ENCODE peak calls at places on chromosome 5, in nine cellular contexts. D is osteocyte, Z is endothelial cell, H is tibial nerve, X is IMR-90, M is HepG2, F is MCF 10A, O is K562, Q is fibroblast of pulmonary artery. P is an unnamed sample.

GRCh38 chr5:143435207-143435657 is 31.7 kb upstream of the NR3C1 start:
- DNase-seq in D (no peak), Z (no peak), H (no peak), X (peak; percentile 30), M (no peak), F (peak; percentile 38), O (no peak), Q (peak; percentile 8), P (peak; percentile 71)

GRCh38 chr5:78771260-78772240 is 123.0 kb upstream of the LHFPL2 start:
- DNase-seq in D (no peak), Z (peak; percentile 11), H (no peak), X (peak; percentile 25), M (no peak), F (no peak), O (peak; percentile 46), Q (peak; percentile 42), P (no peak)

GRCh38 chr5:123819818-123820217 is 307.8 kb downstream of the CSNK1G3 start:
- DNase-seq in D (no peak), Z (no peak), H (no peak), X (peak; percentile 93), M (peak; percentile 35), F (no peak), O (no peak), Q (peak; percentile 30), P (no peak)

GRCh38 chr5:110032386-110032785 is 342.7 kb downstream of the MAN2A1 start:
- DNase-seq in D (no peak), Z (no peak), H (no peak), X (no peak), M (no peak), F (no peak), O (no peak), Q (no peak), P (no peak)

GRCh38 chr5:81854915-81855314 is 104.0 kb upstream of the SSBP2 start:
- DNase-seq in D (no peak), Z (no peak), H (no peak), X (no peak), M (no peak), F (peak; percentile 28), O (peak; percentile 14), Q (no peak), P (no peak)

GRCh38 chr5:147539053-147539452 is 29.2 kb upstream of the DPYSL3 start:
- DNase-seq in D (no peak), Z (no peak), H (no peak), X (peak; percentile 46), M (no peak), F (peak; percentile 61), O (no peak), Q (peak; percentile 43), P (no peak)

GRCh38 chr5:62340392-62340791 is 34.4 kb downstream of the KIF2A start:
- DNase-seq in D (no peak), Z (no peak), H (no peak), X (peak; percentile 16), M (peak; percentile 39), F (peak; percentile 54), O (no peak), Q (peak; percentile 11), P (no peak)

GRCh38 chr5:43691893-43692292 is 88.9 kb downstream of the NNT start:
- DNase-seq in D (no peak), Z (no peak), H (no peak), X (no peak), M (no peak), F (no peak), O (no peak), Q (no peak), P (no peak)

GRCh38 chr5:168216989-168217388 is 74.5 kb upstream of the WWC1 start:
- DNase-seq in D (no peak), Z (no peak), H (no peak), X (no peak), M (no peak), F (no peak), O (no peak), Q (no peak), P (no peak)

GRCh38 chr5:33806736-33807442 is 84.9 kb downstream of the ADAMTS12 start:
- DNase-seq in D (peak; percentile 66), Z (no peak), H (no peak), X (peak; percentile 87), M (peak; percentile 2), F (peak; percentile 52), O (no peak), Q (peak; percentile 83), P (no peak)

DNA sequence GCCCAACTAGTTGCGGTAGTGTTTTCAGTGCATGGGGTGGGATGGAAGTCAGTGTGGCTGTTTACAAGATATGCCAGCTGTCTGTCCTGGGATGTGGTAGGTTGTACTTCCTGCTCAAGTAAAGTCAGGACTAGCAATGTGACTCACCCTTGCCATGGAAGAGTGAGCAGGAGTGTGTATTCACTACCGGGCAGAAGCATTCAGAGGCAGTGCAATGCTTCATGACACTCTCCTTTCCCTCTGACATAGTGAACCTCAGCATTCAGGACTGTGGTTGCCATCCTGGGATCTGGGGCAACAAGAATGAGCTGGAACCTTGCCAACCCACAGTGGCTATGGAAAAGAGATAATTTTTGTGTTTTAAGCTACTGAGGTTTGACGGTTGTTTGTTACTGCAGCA is 68.9 kb downstream of the BOD1 start:
- DNase-seq in D (no peak), Z (no peak), H (no peak), X (peak; percentile 44), M (no peak), F (peak; percentile 22), O (no peak), Q (peak; percentile 32), P (peak; percentile 55)
- TF ChIP-seq CTCF in D (no peak), Z (no peak), H (no peak), X (no peak), M (no peak), F (no peak), O (no peak), Q (no peak), P (no peak)

DNA sequence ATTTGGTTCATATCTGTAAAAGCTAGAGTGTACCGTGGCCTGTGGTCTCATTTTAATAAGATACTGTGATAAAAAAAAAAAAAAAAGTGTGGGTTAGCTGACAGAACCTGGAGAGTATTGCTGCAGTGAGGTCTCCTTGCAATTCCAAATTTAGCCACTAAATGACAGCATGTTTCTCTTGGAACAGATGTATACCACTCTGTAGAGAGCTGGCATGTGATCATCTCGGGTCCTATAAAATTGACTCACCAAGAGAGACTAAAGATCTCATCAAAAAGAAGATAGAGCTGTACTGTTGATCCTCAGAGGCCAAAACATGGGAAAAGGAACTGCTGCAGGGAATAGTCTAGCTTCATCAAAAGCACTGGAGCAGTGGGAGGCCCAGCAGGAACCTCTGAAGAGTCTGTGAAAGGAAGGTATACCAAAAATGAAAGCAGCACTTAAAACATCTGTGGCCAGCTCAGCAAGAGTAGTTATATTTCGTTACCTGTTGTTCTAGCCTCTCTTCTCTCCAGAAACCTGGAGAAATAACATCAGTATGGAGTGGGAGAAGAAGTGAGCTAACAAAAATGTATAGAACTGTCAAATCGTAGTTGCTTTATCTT is 826.8 kb downstream of the EFNA5 start:
- DNase-seq in D (no peak), Z (no peak), H (no peak), X (no peak), M (no peak), F (peak; percentile 32), O (no peak), Q (peak; percentile 33), P (no peak)
- TF ChIP-seq CTCF in D (peak; percentile 22), Z (peak; percentile 54), H (no peak), X (no peak), M (peak; percentile 4), F (peak; percentile 26), O (no peak), Q (peak; percentile 28), P (no peak)

DNA sequence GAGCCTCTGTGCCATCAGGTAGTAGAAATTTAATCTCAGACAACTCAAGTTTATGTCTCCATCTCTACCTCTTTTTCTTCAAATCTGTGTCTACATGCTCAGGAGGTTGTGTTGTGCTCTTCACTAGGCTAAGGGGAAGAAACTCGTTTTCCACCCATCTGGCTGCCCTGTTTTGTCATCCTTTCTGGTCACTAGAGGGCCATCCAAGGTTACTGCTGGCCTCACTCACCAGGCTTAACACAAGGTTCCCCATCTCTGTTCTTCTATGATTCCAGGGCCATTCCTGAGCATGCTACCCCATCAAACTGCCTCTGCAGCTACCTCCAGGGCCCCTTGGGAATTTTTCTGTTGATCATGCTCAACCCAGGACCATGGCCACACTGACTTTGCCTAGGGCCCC is 213.3 kb upstream of the FBXL7 start:
- DNase-seq in D (no peak), Z (no peak), H (no peak), X (no peak), M (no peak), F (no peak), O (no peak), Q (peak; percentile 39), P (no peak)
- TF ChIP-seq CTCF in D (peak; percentile 18), Z (no peak), H (peak; percentile 24), X (no peak), M (peak; percentile 41), F (no peak), O (no peak), Q (peak; percentile 40), P (no peak)

GRCh38 chr5:171454549-171454948 is 35.1 kb downstream of the FGF18 start:
- DNase-seq in D (no peak), Z (no peak), H (no peak), X (no peak), M (no peak), F (no peak), O (no peak), Q (no peak), P (no peak)
- TF ChIP-seq CTCF in D (no peak), Z (no peak), H (no peak), X (no peak), M (no peak), F (no peak), O (no peak), Q (no peak), P (no peak)

DNA sequence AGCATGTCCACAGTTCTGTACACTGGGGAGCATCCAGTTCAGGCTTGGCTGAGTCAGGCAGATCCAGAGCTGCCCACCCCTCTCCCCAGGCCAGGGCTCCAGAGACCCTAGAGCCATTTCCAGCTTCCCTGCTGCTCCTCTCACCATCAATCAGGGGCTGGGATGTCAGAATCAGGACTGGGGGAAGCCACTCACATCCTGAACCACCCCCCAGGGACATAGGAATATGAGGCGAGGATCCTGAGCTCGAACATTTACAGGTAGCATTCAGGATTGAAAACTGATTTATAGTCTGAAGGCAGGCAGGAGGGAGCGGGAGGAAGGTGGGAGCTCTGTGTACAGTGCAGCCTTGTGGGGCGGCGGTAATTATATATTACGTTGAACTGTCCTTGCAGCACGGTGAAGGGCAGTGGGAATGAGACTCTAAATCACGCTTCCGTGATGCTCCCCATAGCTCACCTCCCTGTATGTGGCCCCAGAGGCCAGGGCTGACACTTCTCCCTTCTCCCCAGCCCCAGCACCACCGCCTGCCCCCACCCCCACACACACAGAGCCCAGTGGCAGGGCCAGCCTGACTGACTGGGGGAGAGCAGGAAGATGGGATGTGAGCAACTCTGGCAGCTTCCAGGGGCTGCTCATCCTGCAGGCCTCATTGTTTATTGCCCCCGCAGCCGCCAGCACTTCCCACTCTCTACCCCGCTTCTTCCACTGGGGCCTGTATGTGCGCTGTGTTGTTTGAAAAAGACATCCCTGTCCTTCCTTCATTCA is 76.0 kb upstream of the HSPA9 start:
- DNase-seq in D (no peak), Z (peak; percentile 21), H (no peak), X (no peak), M (no peak), F (no peak), O (no peak), Q (no peak), P (no peak)
- TF ChIP-seq CTCF in D (no peak), Z (no peak), H (no peak), X (no peak), M (no peak), F (no peak), O (no peak), Q (no peak), P (no peak)

P was measured in GM13976.